ENCODE peak calls at places on chromosomes 4 and X, in four cellular contexts. One of them, this sample, is unnamed.

GRCh38 chr4:41814565-41814964 is 66.0 kb upstream of the PHOX2B start:
- DNase-seq in HCT116: no peak
- DNase-seq in DND-41: no peak
- DNase-seq in osteoblast: no peak
- DNase-seq in this sample: no peak

GRCh38 chrX:64642482-64642881 is 247.2 kb upstream of the MTMR8 start:
- DNase-seq in HCT116: no peak
- DNase-seq in DND-41: no peak
- DNase-seq in osteoblast: no peak
- DNase-seq in this sample: no peak

GRCh38 chr4:42282081-42282901 is 115.0 kb upstream of the SHISA3 start:
- DNase-seq in HCT116: peak
- DNase-seq in DND-41: peak
- DNase-seq in osteoblast: peak
- DNase-seq in this sample: peak

GRCh38 chrX:84188320-84188834 is 378 bp upstream of the RPS6KA6 start:
- DNase-seq in HCT116: no peak
- DNase-seq in DND-41: no peak
- DNase-seq in osteoblast: peak
- DNase-seq in this sample: no peak

GRCh38 chr4:67480810-67481209 is 64.5 kb downstream of the CENPC start:
- DNase-seq in HCT116: no peak
- DNase-seq in DND-41: no peak
- DNase-seq in osteoblast: no peak
- DNase-seq in this sample: no peak

GRCh38 chr4:142940614-142941013 is 94.5 kb upstream of the INPP4B start:
- DNase-seq in HCT116: no peak
- DNase-seq in DND-41: no peak
- DNase-seq in osteoblast: no peak
- DNase-seq in this sample: no peak

GRCh38 chrX:155313766-155314165 is 20.6 kb downstream of the CLIC2 start:
- DNase-seq in HCT116: peak
- DNase-seq in DND-41: no peak
- DNase-seq in osteoblast: no peak
- DNase-seq in this sample: peak

GRCh38 chr4:122602277-122603142 is 18.4 kb downstream of the IL21 start:
- DNase-seq in HCT116: peak
- DNase-seq in DND-41: no peak
- DNase-seq in osteoblast: peak
- DNase-seq in this sample: no peak

GRCh38 chr4:154475800-154476199 is 15.8 kb downstream of the DCHS2 start:
- DNase-seq in HCT116: no peak
- DNase-seq in DND-41: no peak
- DNase-seq in osteoblast: no peak
- DNase-seq in this sample: no peak

GRCh38 chr4:113645771-113646455 is 115.6 kb downstream of the CAMK2D start:
- DNase-seq in HCT116: peak
- DNase-seq in DND-41: no peak
- DNase-seq in osteoblast: no peak
- DNase-seq in this sample: peak

GRCh38 chr4:98570160-98570797 is 88.1 kb downstream of the TSPAN5 start:
- DNase-seq in HCT116: no peak
- DNase-seq in DND-41: no peak
- DNase-seq in osteoblast: no peak
- DNase-seq in this sample: no peak

GRCh38 chr4:73865697-73866096 is 3.5 kb upstream of the CXCL1 start:
- DNase-seq in HCT116: no peak
- DNase-seq in DND-41: no peak
- DNase-seq in osteoblast: no peak
- DNase-seq in this sample: no peak

GRCh38 chr4:73866236-73866635 is 3.0 kb upstream of the CXCL1 start:
- DNase-seq in HCT116: no peak
- DNase-seq in DND-41: no peak
- DNase-seq in osteoblast: no peak
- DNase-seq in this sample: no peak

GRCh38 chr4:73864365-73864764 is 4.8 kb upstream of the CXCL1 start:
- DNase-seq in HCT116: no peak
- DNase-seq in DND-41: no peak
- DNase-seq in osteoblast: no peak
- DNase-seq in this sample: peak

GRCh38 chr4:73862357-73862756 is 6.8 kb upstream of the CXCL1 start:
- DNase-seq in HCT116: no peak
- DNase-seq in DND-41: no peak
- DNase-seq in osteoblast: no peak
- DNase-seq in this sample: no peak

GRCh38 chr4:73864973-73865372 is 4.2 kb upstream of the CXCL1 start:
- DNase-seq in HCT116: no peak
- DNase-seq in DND-41: no peak
- DNase-seq in osteoblast: no peak
- DNase-seq in this sample: no peak
- H3K4me2 ChIP-seq in HCT116: no peak
- H3K4me2 ChIP-seq in DND-41: no peak
- H3K4me2 ChIP-seq in osteoblast: no peak
- H3K4me2 ChIP-seq in this sample: no peak

GRCh38 chr4:9762823-9763475 is 18.5 kb upstream of the DRD5 start:
- DNase-seq in HCT116: peak
- DNase-seq in DND-41: peak
- DNase-seq in osteoblast: no peak
- DNase-seq in this sample: peak
- H2AFZ ChIP-seq in HCT116: peak
- H2AFZ ChIP-seq in DND-41: no peak
- H2AFZ ChIP-seq in osteoblast: no peak
- H2AFZ ChIP-seq in this sample: no peak

DNA sequence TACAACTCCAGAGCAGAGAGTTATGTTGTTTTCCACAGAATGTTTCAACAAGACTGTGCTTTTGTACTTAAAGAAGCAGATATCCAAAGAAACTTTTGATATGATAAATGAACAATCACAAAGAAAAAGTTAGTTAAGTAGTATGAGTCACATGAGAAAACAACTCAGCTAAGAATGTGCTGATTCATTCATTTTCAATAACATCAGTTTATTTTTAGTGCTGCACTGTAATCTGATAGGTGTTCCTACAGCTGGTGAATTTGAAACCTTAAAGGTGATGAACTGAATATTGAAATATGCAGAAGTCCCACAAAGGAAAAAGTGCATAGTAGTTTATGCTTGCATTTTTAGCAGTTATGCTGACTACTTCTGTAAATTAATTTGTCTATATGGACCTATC is 180.3 kb upstream of the TENM3 start:
- DNase-seq in HCT116: no peak
- DNase-seq in DND-41: no peak
- DNase-seq in osteoblast: peak
- DNase-seq in this sample: no peak
- H3K4me2 ChIP-seq in HCT116: peak
- H3K4me2 ChIP-seq in DND-41: no peak
- H3K4me2 ChIP-seq in osteoblast: peak
- H3K4me2 ChIP-seq in this sample: no peak

GRCh38 chr4:73541251-73541650 is 59.7 kb downstream of the AFM start:
- DNase-seq in HCT116: no peak
- DNase-seq in DND-41: no peak
- DNase-seq in osteoblast: no peak
- DNase-seq in this sample: no peak

GRCh38 chr4:73544620-73545019 is 63.1 kb downstream of the AFM start:
- DNase-seq in HCT116: no peak
- DNase-seq in DND-41: no peak
- DNase-seq in osteoblast: no peak
- DNase-seq in this sample: no peak

GRCh38 chr4:73533515-73534422 is 52.2 kb downstream of the AFM start:
- DNase-seq in HCT116: no peak
- DNase-seq in DND-41: no peak
- DNase-seq in osteoblast: no peak
- DNase-seq in this sample: no peak

GRCh38 chr4:73538162-73538561 is 56.6 kb downstream of the AFM start:
- DNase-seq in HCT116: no peak
- DNase-seq in DND-41: no peak
- DNase-seq in osteoblast: no peak
- DNase-seq in this sample: no peak

DNA sequence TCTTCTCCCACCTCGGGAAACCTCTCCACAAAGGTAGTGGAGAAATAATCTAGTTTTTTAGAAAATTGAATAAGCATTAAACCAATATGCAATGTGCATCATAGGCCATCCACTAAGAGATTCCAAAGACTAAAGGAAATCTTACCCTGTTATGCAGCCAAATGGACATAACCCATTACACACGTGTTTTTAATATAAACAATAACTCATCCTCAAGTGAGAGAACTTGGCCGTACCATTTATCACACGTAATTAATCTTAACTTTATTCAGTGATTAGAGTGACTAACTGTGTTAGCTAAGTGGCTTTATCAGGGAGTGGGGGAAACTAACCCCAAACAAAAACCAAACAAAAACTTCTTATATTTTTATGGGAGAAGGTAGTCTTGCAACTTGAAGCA is 57.8 kb downstream of the AFM start:
- DNase-seq in HCT116: no peak
- DNase-seq in DND-41: no peak
- DNase-seq in osteoblast: no peak
- DNase-seq in this sample: no peak
- H2AFZ ChIP-seq in HCT116: no peak
- H2AFZ ChIP-seq in DND-41: no peak
- H2AFZ ChIP-seq in osteoblast: no peak
- H2AFZ ChIP-seq in this sample: no peak

GRCh38 chrX:131802836-131803626 is 220.1 kb upstream of the STK26 start:
- DNase-seq in HCT116: no peak
- DNase-seq in DND-41: peak
- DNase-seq in osteoblast: peak
- DNase-seq in this sample: peak
- H3K4me2 ChIP-seq in HCT116: no peak
- H3K4me2 ChIP-seq in DND-41: no peak
- H3K4me2 ChIP-seq in osteoblast: peak
- H3K4me2 ChIP-seq in this sample: no peak

GRCh38 chr4:163493643-163494359 is 689 bp upstream of the TMA16 start:
- DNase-seq in HCT116: no peak
- DNase-seq in DND-41: no peak
- DNase-seq in osteoblast: no peak
- DNase-seq in this sample: peak

GRCh38 chr4:163489929-163490328 is 4.6 kb upstream of the TMA16 start:
- DNase-seq in HCT116: no peak
- DNase-seq in DND-41: no peak
- DNase-seq in osteoblast: no peak
- DNase-seq in this sample: no peak

GRCh38 chr4:163494360-163495241 is at the start of gene TMA16:
- DNase-seq in HCT116: peak
- DNase-seq in DND-41: peak
- DNase-seq in osteoblast: peak
- DNase-seq in this sample: peak

GRCh38 chr4:163492951-163493504 is 1.5 kb upstream of the TMA16 start:
- DNase-seq in HCT116: peak
- DNase-seq in DND-41: peak
- DNase-seq in osteoblast: no peak
- DNase-seq in this sample: no peak

GRCh38 chr4:163495900-163496299 is 1.4 kb downstream of the TMA16 start:
- DNase-seq in HCT116: no peak
- DNase-seq in DND-41: peak
- DNase-seq in osteoblast: peak
- DNase-seq in this sample: no peak
- H2AFZ ChIP-seq in HCT116: no peak
- H2AFZ ChIP-seq in DND-41: peak
- H2AFZ ChIP-seq in osteoblast: no peak
- H2AFZ ChIP-seq in this sample: no peak

DNA sequence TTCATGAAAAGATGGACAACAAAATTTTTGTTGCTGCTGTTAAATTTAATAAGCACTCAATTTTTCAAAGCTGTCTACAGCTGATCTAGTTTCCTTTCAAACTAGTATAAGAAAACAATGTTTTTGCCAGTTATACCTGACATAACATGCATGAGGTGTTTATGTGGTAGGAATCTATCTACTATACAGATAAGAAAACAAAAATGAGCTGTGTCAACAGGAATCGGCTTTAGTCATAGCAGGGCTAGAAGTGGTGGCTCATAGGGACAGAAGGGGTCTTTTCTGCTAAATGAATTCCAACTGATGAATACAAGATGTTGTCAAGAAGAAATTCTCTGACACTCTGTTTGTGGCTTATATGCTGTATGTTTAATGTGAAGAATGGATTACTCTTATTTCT is 55.7 kb upstream of the CLNK start:
- DNase-seq in HCT116: no peak
- DNase-seq in DND-41: no peak
- DNase-seq in osteoblast: no peak
- DNase-seq in this sample: no peak
- H3K4me2 ChIP-seq in HCT116: no peak
- H3K4me2 ChIP-seq in DND-41: no peak
- H3K4me2 ChIP-seq in osteoblast: no peak
- H3K4me2 ChIP-seq in this sample: no peak

GRCh38 chr4:140947507-140947906 is 185.8 kb downstream of the RNF150 start:
- DNase-seq in HCT116: no peak
- DNase-seq in DND-41: no peak
- DNase-seq in osteoblast: no peak
- DNase-seq in this sample: no peak
- H2AFZ ChIP-seq in HCT116: no peak
- H2AFZ ChIP-seq in DND-41: no peak
- H2AFZ ChIP-seq in osteoblast: peak
- H2AFZ ChIP-seq in this sample: no peak

GRCh38 chr4:53366301-53366716 is 448 bp upstream of the SCFD2 start:
- DNase-seq in HCT116: no peak
- DNase-seq in DND-41: no peak
- DNase-seq in osteoblast: no peak
- DNase-seq in this sample: no peak

GRCh38 chr4:53362093-53362492 is 3.8 kb downstream of the SCFD2 start:
- DNase-seq in HCT116: no peak
- DNase-seq in DND-41: no peak
- DNase-seq in osteoblast: no peak
- DNase-seq in this sample: no peak

GRCh38 chr4:53365121-53365485 is 758 bp downstream of the SCFD2 start:
- DNase-seq in HCT116: no peak
- DNase-seq in DND-41: peak
- DNase-seq in osteoblast: no peak
- DNase-seq in this sample: no peak

GRCh38 chr4:53365486-53366300 is at the start of gene SCFD2:
- DNase-seq in HCT116: peak
- DNase-seq in DND-41: peak
- DNase-seq in osteoblast: peak
- DNase-seq in this sample: peak

DNA sequence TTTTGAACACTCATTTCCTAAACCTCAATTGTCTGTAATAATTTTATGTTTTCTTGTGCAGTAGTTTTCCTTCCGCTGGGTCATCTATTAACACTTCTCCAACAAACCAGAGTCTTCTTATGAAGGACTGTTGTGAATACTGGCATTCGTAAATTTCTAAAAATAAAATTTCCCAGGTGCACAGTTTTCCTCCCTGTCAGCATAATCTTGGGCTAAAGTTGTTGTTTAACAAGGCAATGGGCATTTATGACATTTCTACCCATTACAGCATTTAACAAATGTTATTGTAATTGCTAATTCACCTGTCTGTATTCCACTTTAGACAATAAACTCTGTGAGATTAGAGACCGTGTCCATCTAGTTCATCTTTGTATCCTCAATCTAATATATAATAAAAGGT is 1.2 kb downstream of the SCFD2 start:
- DNase-seq in HCT116: no peak
- DNase-seq in DND-41: no peak
- DNase-seq in osteoblast: no peak
- DNase-seq in this sample: no peak
- H3K4me2 ChIP-seq in HCT116: peak
- H3K4me2 ChIP-seq in DND-41: peak
- H3K4me2 ChIP-seq in osteoblast: peak
- H3K4me2 ChIP-seq in this sample: peak

This sample was measured in PC-9.